ENCODE peak calls at places on chromosomes 2 and 18, in four cellular contexts. B, I, U and H are unnamed samples.

GRCh38 chr18:47969851-47970250 is 39.4 kb upstream of the SMAD2 start:
- DNase-seq in B (no peak), U (no peak), I (no peak), H (no peak)

GRCh38 chr18:76610933-76611749 is 116.1 kb upstream of the ZNF516 start:
- DNase-seq in B (peak; percentile 44), U (no peak), I (no peak), H (no peak)

GRCh38 chr2:62296833-62297641 is 101.1 kb downstream of the B3GNT2 start:
- DNase-seq in B (no peak), I (no peak), U (no peak), H (no peak)

GRCh38 chr2:665340-666073 is 11.7 kb downstream of the TMEM18 start:
- DNase-seq in U (no peak), I (no peak), B (no peak), H (no peak)

GRCh38 chr2:182816856-182817255 is 49.6 kb downstream of the FRZB start:
- DNase-seq in B (no peak), I (no peak), U (no peak), H (no peak)

GRCh38 chr18:363327-364115 is 95.7 kb upstream of the THOC1 start:
- DNase-seq in I (no peak), B (no peak), U (no peak), H (no peak)

GRCh38 chr2:99809259-99809900 is 319.6 kb upstream of the REV1 start:
- DNase-seq in I (no peak), U (no peak), B (no peak), H (no peak)

GRCh38 chr18:45839415-45840395 is 14.2 kb downstream of the SIGLEC15 start:
- DNase-seq in B (peak; percentile 40), I (no peak), U (no peak), H (peak; percentile 84)

GRCh38 chr18:8685141-8685913 is 20.0 kb upstream of the MTCL1 start:
- DNase-seq in I (no peak), U (peak; percentile 86), B (no peak), H (no peak)